ENCODE peak calls at places on chromosome 4, in six cellular contexts. One of them, this sample, is unnamed.
A peak's percentile ranks its signal among the peaks of the same experiment; 100 is the strongest.

GRCh38 chr4:61614256-61614655 is 414.1 kb downstream of the ADGRL3 start:
- DNase-seq in EL: no peak
- DNase-seq in A549: no peak
- DNase-seq in islet precursor cell: no peak
- DNase-seq in central memory CD4-positive, alpha-beta T cell: no peak
- DNase-seq in activated naive CD4-positive, alpha-beta T cell treated with anti-CD3 and anti-CD28 coated beads, Interleukin-2, amount 50 U/mL, for 72 hours: no peak
- DNase-seq in this sample: no peak

GRCh38 chr4:110196871-110197420 is 1.5 kb downstream of the ELOVL6 start:
- DNase-seq in EL: no peak
- DNase-seq in activated naive CD4-positive, alpha-beta T cell treated with anti-CD3 and anti-CD28 coated beads, Interleukin-2, amount 50 U/mL, for 72 hours: peak; percentile 62
- DNase-seq in central memory CD4-positive, alpha-beta T cell: peak; percentile 54
- DNase-seq in A549: peak; percentile 39
- DNase-seq in islet precursor cell: peak; percentile 83
- DNase-seq in this sample: no peak

GRCh38 chr4:98430708-98431403 is 169.7 kb downstream of the RAP1GDS1 start:
- DNase-seq in A549: peak; percentile 83
- DNase-seq in islet precursor cell: peak; percentile 61
- DNase-seq in activated naive CD4-positive, alpha-beta T cell treated with anti-CD3 and anti-CD28 coated beads, Interleukin-2, amount 50 U/mL, for 72 hours: no peak
- DNase-seq in EL: peak; percentile 89
- DNase-seq in central memory CD4-positive, alpha-beta T cell: no peak
- DNase-seq in this sample: no peak

GRCh38 chr4:178823673-178824072 is 1381.4 kb upstream of the AGA start:
- DNase-seq in islet precursor cell: no peak
- DNase-seq in activated naive CD4-positive, alpha-beta T cell treated with anti-CD3 and anti-CD28 coated beads, Interleukin-2, amount 50 U/mL, for 72 hours: no peak
- DNase-seq in central memory CD4-positive, alpha-beta T cell: no peak
- DNase-seq in A549: no peak
- DNase-seq in EL: no peak
- DNase-seq in this sample: no peak

GRCh38 chr4:156686120-156686519 is 285.5 kb downstream of the PDGFC start:
- DNase-seq in A549: no peak
- DNase-seq in EL: peak; percentile 85
- DNase-seq in central memory CD4-positive, alpha-beta T cell: no peak
- DNase-seq in activated naive CD4-positive, alpha-beta T cell treated with anti-CD3 and anti-CD28 coated beads, Interleukin-2, amount 50 U/mL, for 72 hours: no peak
- DNase-seq in islet precursor cell: no peak
- DNase-seq in this sample: no peak

GRCh38 chr4:77229433-77229832 is 72.4 kb downstream of the CCNG2 start:
- DNase-seq in activated naive CD4-positive, alpha-beta T cell treated with anti-CD3 and anti-CD28 coated beads, Interleukin-2, amount 50 U/mL, for 72 hours: no peak
- DNase-seq in EL: no peak
- DNase-seq in islet precursor cell: no peak
- DNase-seq in A549: no peak
- DNase-seq in central memory CD4-positive, alpha-beta T cell: no peak
- DNase-seq in this sample: no peak

GRCh38 chr4:174215936-174216699 is 67.3 kb downstream of the FBXO8 start:
- DNase-seq in central memory CD4-positive, alpha-beta T cell: no peak
- DNase-seq in A549: no peak
- DNase-seq in EL: no peak
- DNase-seq in islet precursor cell: peak; percentile 89
- DNase-seq in activated naive CD4-positive, alpha-beta T cell treated with anti-CD3 and anti-CD28 coated beads, Interleukin-2, amount 50 U/mL, for 72 hours: no peak
- DNase-seq in this sample: no peak

GRCh38 chr4:54230479-54231418 is 1.7 kb downstream of the PDGFRA start:
- DNase-seq in islet precursor cell: peak; percentile 63
- DNase-seq in activated naive CD4-positive, alpha-beta T cell treated with anti-CD3 and anti-CD28 coated beads, Interleukin-2, amount 50 U/mL, for 72 hours: peak; percentile 20
- DNase-seq in central memory CD4-positive, alpha-beta T cell: no peak
- DNase-seq in A549: no peak
- DNase-seq in EL: peak; percentile 24
- DNase-seq in this sample: no peak

GRCh38 chr4:84451546-84451945 is 47.5 kb downstream of the NKX6-1 start:
- DNase-seq in central memory CD4-positive, alpha-beta T cell: no peak
- DNase-seq in islet precursor cell: no peak
- DNase-seq in EL: no peak
- DNase-seq in A549: peak; percentile 6
- DNase-seq in activated naive CD4-positive, alpha-beta T cell treated with anti-CD3 and anti-CD28 coated beads, Interleukin-2, amount 50 U/mL, for 72 hours: no peak
- DNase-seq in this sample: no peak

GRCh38 chr4:158020734-158021346 is 152.0 kb downstream of the GASK1B start:
- DNase-seq in central memory CD4-positive, alpha-beta T cell: no peak
- DNase-seq in EL: peak; percentile 91
- DNase-seq in islet precursor cell: peak; percentile 61
- DNase-seq in A549: peak; percentile 51
- DNase-seq in activated naive CD4-positive, alpha-beta T cell treated with anti-CD3 and anti-CD28 coated beads, Interleukin-2, amount 50 U/mL, for 72 hours: no peak
- DNase-seq in this sample: no peak

GRCh38 chr4:48780867-48781219 is 764 bp upstream of the FRYL start:
- DNase-seq in activated naive CD4-positive, alpha-beta T cell treated with anti-CD3 and anti-CD28 coated beads, Interleukin-2, amount 50 U/mL, for 72 hours: peak; percentile 40
- DNase-seq in central memory CD4-positive, alpha-beta T cell: peak; percentile 39
- DNase-seq in islet precursor cell: no peak
- DNase-seq in A549: no peak
- DNase-seq in EL: no peak
- DNase-seq in this sample: no peak

GRCh38 chr4:82360298-82361177 is 13.3 kb downstream of the HNRNPD start:
- DNase-seq in central memory CD4-positive, alpha-beta T cell: peak; percentile 14
- DNase-seq in EL: peak; percentile 31
- DNase-seq in activated naive CD4-positive, alpha-beta T cell treated with anti-CD3 and anti-CD28 coated beads, Interleukin-2, amount 50 U/mL, for 72 hours: no peak
- DNase-seq in islet precursor cell: no peak
- DNase-seq in A549: peak; percentile 27
- DNase-seq in this sample: no peak